ENCODE peak calls at places on chromosomes 12 and 14, in eight cellular contexts. M is tibial artery, I is IMR-90, G is neural progenitor cell, P is Caco-2, H is HFF-Myc, U is astrocyte of the spinal cord, R is body of pancreas. A is an unnamed sample.

GRCh38 chr14:33617154-33617553 is 333.7 kb downstream of the EGLN3 start:
- DNase-seq in H (peak; percentile 80), M (no peak), I (peak; percentile 28), R (no peak), P (no peak), G (no peak), U (peak; percentile 87), A (peak; percentile 76)

GRCh38 chr14:38221077-38221476 is 13.4 kb downstream of the SSTR1 start:
- DNase-seq in P (no peak), M (no peak), R (no peak), I (no peak), H (no peak), U (no peak), G (no peak), A (no peak)

GRCh38 chr14:64937176-64937820 is 5.2 kb downstream of the GPX2 start:
- DNase-seq in R (peak; percentile 36), U (no peak), H (no peak), P (no peak), M (no peak), G (no peak), I (peak; percentile 18), A (peak; percentile 50)

GRCh38 chr12:116539905-116540482 is 19.2 kb upstream of the MAP1LC3B2 start:
- DNase-seq in I (peak; percentile 72), H (no peak), M (no peak), U (peak; percentile 74), P (no peak), G (peak; percentile 93), R (peak; percentile 58), A (peak; percentile 77)

GRCh38 chr14:26128931-26129674 is 468.7 kb downstream of the NOVA1 start:
- DNase-seq in R (no peak), P (no peak), U (peak; percentile 83), G (no peak), M (no peak), H (no peak), I (no peak), A (peak; percentile 70)

GRCh38 chr12:68334136-68334535 is 2.0 kb upstream of the MDM1 start:
- DNase-seq in H (no peak), I (no peak), U (no peak), R (peak; percentile 5), P (no peak), M (no peak), G (peak; percentile 36), A (no peak)

GRCh38 chr12:116380066-116380465 is 102.6 kb upstream of the MED13L start:
- DNase-seq in P (no peak), H (no peak), U (no peak), I (no peak), G (no peak), M (no peak), R (no peak), A (no peak)

GRCh38 chr12:89126712-89127111 is 225.6 kb downstream of the DUSP6 start:
- DNase-seq in G (no peak), U (no peak), M (no peak), R (no peak), I (peak; percentile 45), H (no peak), P (peak; percentile 11), A (peak; percentile 50)

GRCh38 chr12:12975322-12976077 is 23.5 kb upstream of the GPRC5D start:
- DNase-seq in P (peak; percentile 74), I (peak; percentile 59), H (no peak), U (peak; percentile 62), M (peak; percentile 33), G (peak; percentile 54), R (peak; percentile 25), A (peak; percentile 65)

GRCh38 chr14:95891742-95892141 is 15.1 kb downstream of the TUNAR start:
- DNase-seq in I (peak; percentile 75), G (no peak), H (peak; percentile 11), P (no peak), U (peak; percentile 44), M (no peak), R (no peak), A (peak; percentile 52)

GRCh38 chr14:106605548-106606448 is 1079.4 kb downstream of the TMEM121 start:
- DNase-seq in M (no peak), I (no peak), U (no peak), R (peak; percentile 32), G (no peak), P (peak; percentile 62), H (no peak), A (no peak)

GRCh38 chr14:49106721-49107689 is 479.2 kb downstream of the RPS29 start:
- DNase-seq in I (peak; percentile 47), U (no peak), H (no peak), R (no peak), M (no peak), G (peak; percentile 14), P (peak; percentile 80), A (no peak)

GRCh38 chr12:62903151-62903550 is 31.8 kb downstream of the PPM1H start:
- DNase-seq in U (no peak), R (no peak), I (no peak), G (no peak), M (no peak), H (no peak), P (no peak), A (no peak)

DNA sequence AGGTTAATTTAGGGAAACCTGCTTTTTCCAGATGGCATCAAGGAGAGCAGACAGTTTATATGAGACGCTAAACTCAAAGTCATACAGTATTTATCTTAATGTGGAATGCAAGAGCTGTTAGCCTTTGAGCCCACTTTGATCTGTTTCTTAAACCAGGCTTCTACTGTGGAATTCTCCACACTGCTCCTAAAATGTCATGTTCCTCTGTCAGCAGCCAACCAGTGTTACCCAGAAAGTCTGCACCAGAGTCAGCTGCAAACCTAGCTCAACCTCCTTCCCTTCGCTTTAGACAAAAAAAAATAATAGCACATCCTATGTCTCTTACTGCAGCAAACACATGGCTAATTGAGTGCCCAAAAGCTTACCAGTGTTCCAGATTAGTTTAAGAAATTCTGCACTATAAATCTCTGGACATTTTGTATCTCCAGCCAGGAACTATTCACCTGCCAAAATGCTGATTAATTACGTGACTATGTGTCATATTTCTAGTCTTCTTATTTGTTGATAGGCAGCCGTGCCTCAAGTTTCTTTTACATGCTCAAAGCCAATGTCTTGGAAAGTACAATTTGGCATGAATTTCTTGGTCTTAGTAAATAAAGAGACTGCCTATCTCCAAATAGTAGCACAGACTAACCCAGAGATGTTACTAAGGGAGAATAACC is 21.8 kb downstream of the ARMH4 start:
- DNase-seq in U (no peak), P (no peak), H (no peak), G (no peak), I (no peak), M (no peak), R (no peak), A (no peak)
- H3K4me3 ChIP-seq in U (no peak overlapping the region), P (no peak overlapping the region), H (no peak overlapping the region), G (no peak overlapping the region), I (no peak overlapping the region), M (no peak overlapping the region), R (no peak overlapping the region), A (no peak overlapping the region)

DNA sequence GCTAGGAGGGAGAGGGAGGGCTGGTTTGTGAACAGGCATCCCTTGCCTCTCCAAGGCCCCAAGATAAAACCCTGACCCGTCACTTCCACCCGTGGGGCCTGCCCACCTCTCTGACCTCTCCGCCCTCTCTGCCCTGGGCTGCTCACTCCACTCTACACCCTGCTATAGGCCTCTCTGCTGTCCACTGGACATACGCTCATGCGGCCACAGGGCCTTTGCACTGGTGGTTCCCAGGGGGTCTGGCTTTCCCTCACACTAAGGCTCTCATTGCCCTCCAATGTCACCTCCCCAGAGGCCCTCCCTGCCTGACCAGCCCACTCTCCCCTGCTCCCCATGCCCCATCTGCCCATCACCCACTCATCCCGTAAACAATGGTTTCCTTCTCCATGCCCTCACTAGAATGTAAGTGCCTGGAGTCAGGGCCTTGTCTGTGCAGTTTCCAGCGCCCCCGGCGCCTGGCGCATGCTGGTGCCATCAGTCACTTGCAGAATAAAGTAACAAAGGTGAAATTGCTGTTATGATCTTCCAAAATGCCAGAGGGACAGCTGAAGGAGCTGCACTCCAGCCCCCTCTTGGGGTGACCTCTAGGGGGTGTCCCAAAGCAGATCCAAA is 73.6 kb downstream of the RFLNA start:
- DNase-seq in P (no peak), M (no peak), G (no peak), I (no peak), R (no peak), H (no peak), U (no peak), A (no peak)
- TF ChIP-seq CTCF in P (no peak), M (no peak), G (no peak), I (peak; percentile 10), R (no peak), H (no peak), U (peak; percentile 24), A (peak; percentile 19)

GRCh38 chr14:52269100-52269499 is 1.6 kb downstream of the PTGDR start:
- DNase-seq in M (no peak), G (no peak), U (no peak), H (no peak), P (no peak), R (no peak), I (no peak), A (no peak)

GRCh38 chr14:52267501-52268190 is at the start of gene PTGDR:
- DNase-seq in R (peak; percentile 12), P (no peak), M (peak; percentile 35), H (no peak), I (no peak), G (peak; percentile 70), U (peak; percentile 33), A (peak; percentile 64)

GRCh38 chr14:52266179-52266578 is 1.3 kb upstream of the PTGDR start:
- DNase-seq in M (peak; percentile 75), I (peak; percentile 49), P (no peak), R (peak; percentile 63), H (no peak), U (peak; percentile 66), G (no peak), A (peak; percentile 99)

GRCh38 chr14:52266782-52267181 is 716 bp upstream of the PTGDR start:
- DNase-seq in G (no peak), I (no peak), H (no peak), M (peak; percentile 27), P (no peak), R (peak; percentile 22), U (no peak), A (peak; percentile 87)

DNA sequence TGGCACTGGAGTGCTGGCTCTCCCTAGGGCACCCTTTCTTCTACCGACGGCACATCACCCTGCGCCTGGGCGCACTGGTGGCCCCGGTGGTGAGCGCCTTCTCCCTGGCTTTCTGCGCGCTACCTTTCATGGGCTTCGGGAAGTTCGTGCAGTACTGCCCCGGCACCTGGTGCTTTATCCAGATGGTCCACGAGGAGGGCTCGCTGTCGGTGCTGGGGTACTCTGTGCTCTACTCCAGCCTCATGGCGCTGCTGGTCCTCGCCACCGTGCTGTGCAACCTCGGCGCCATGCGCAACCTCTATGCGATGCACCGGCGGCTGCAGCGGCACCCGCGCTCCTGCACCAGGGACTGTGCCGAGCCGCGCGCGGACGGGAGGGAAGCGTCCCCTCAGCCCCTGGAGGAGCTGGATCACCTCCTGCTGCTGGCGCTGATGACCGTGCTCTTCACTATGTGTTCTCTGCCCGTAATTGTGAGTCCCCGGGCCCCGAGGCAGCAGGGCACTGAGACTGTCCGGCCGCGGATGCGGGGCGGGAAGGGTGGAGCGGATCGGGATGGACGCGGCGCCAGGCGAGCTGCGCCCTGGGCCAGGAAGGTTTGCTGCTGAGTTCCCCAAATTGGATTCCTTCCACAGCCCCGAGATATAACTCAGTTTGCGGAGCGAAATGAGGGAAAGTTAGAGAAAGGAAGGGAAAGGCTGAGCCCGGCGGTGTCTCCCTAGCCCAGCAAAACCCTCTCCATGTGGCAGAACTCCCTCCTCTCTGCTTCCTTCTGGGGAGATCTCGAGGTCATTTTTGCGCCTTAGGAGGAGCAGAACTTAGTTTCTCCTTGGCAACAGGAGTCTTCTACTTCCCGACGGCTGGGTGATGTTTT is 928 bp downstream of the PTGDR start:
- DNase-seq in G (peak; percentile 66), I (peak; percentile 13), H (no peak), P (peak; percentile 1), M (no peak), U (peak; percentile 34), R (no peak), A (peak; percentile 54)
- H3K4me3 ChIP-seq in G (peak overlapping the region; percentile 63), I (peak overlapping the region; percentile 26), H (peak overlapping the region; percentile 25), P (peak overlapping the region; percentile 17), M (peak overlapping the region; percentile 62), U (no peak overlapping the region), R (no peak overlapping the region), A (peak overlapping the region; percentile 70)

GRCh38 chr12:64696065-64696741 is 63.0 kb downstream of the GNS start:
- DNase-seq in M (no peak), H (no peak), U (peak; percentile 53), I (peak; percentile 43), G (no peak), R (no peak), P (peak; percentile 10), A (peak; percentile 74)
- TF ChIP-seq CTCF in M (peak; percentile 31), H (peak; percentile 11), U (peak; percentile 32), I (peak; percentile 54), G (peak; percentile 51), R (peak; percentile 41), P (no peak), A (peak; percentile 41)

A was measured in fibroblast of the aortic adventitia.